ENCODE peak calls at places on chromosomes 1 and 21, in nine cellular contexts. J, M, H, K, L, G, D, C and I are unnamed samples.
A peak's percentile ranks its signal among the peaks of the same experiment; 100 is the strongest.

GRCh38 chr1:244337839-244338238 is 113.9 kb downstream of the ADSS2 start:
- DNase-seq in J (no peak), G (no peak), M (no peak), D (no peak), L (no peak), H (peak; percentile 18), K (no peak), C (no peak), I (no peak)

GRCh38 chr1:48061162-48062136 is 64.3 kb upstream of the TRABD2B start:
- DNase-seq in L (peak; percentile 81), H (peak; percentile 90), G (no peak), M (peak; percentile 25), K (peak; percentile 35), D (peak; percentile 32), J (peak; percentile 56), C (peak; percentile 81), I (no peak)

GRCh38 chr1:222897527-222898190 is 82.8 kb downstream of the DISP1 start:
- DNase-seq in K (no peak), C (no peak), M (no peak), D (no peak), H (no peak), J (no peak), G (no peak), L (no peak), I (no peak)

GRCh38 chr1:229156819-229157218 is 114.1 kb upstream of the RAB4A start:
- DNase-seq in D (no peak), L (peak; percentile 34), K (no peak), J (peak; percentile 60), G (peak; percentile 75), H (peak; percentile 71), M (no peak), C (no peak), I (peak; percentile 44)

GRCh38 chr1:18134324-18135046 is 26.9 kb downstream of the IGSF21 start:
- DNase-seq in M (no peak), J (no peak), K (no peak), C (no peak), L (peak; percentile 52), H (peak; percentile 62), G (no peak), D (no peak), I (no peak)

GRCh38 chr1:7232936-7233540 is 447.8 kb downstream of the CAMTA1 start:
- DNase-seq in J (no peak), H (no peak), D (no peak), K (no peak), L (no peak), G (no peak), M (no peak), C (peak; percentile 38), I (no peak)

GRCh38 chr1:118786454-118787155 is 201.5 kb downstream of the TBX15 start:
- DNase-seq in M (no peak), C (no peak), J (no peak), K (no peak), G (no peak), H (no peak), L (no peak), D (no peak), I (no peak)

GRCh38 chr1:191350938-191351337 is 807.3 kb upstream of the RGS18 start:
- DNase-seq in H (no peak), J (no peak), K (no peak), M (no peak), L (no peak), G (no peak), D (no peak), C (no peak), I (no peak)

GRCh38 chr1:24984800-24985552 is 54.9 kb upstream of the RUNX3 start:
- DNase-seq in L (no peak), M (no peak), C (no peak), K (no peak), H (peak; percentile 57), G (no peak), D (no peak), J (no peak), I (no peak)

GRCh38 chr21:44085491-44086321 is 21.5 kb upstream of the PWP2 start:
- DNase-seq in C (peak; percentile 52), J (no peak), M (no peak), G (no peak), D (peak; percentile 36), K (no peak), H (no peak), L (no peak), I (no peak)

GRCh38 chr1:100773444-100773843 is 53.9 kb downstream of the VCAM1 start:
- DNase-seq in M (no peak), H (no peak), D (no peak), C (no peak), G (no peak), L (no peak), J (no peak), K (no peak), I (no peak)

GRCh38 chr1:51570063-51570720 is 46.7 kb upstream of the OSBPL9 start:
- DNase-seq in L (no peak), G (no peak), H (no peak), D (no peak), C (no peak), M (no peak), J (no peak), K (no peak), I (no peak)

GRCh38 chr1:51568231-51568935 is 48.5 kb upstream of the OSBPL9 start:
- DNase-seq in M (no peak), K (no peak), J (no peak), G (no peak), L (no peak), C (no peak), D (no peak), H (no peak), I (no peak)

GRCh38 chr1:51572365-51572764 is 44.5 kb upstream of the OSBPL9 start:
- DNase-seq in G (no peak), J (no peak), M (no peak), K (no peak), D (no peak), C (no peak), L (no peak), H (no peak), I (no peak)

GRCh38 chr1:51567653-51568052 is 48.6 kb upstream of the EPS15 start:
- DNase-seq in K (peak; percentile 89), M (no peak), D (no peak), J (no peak), G (no peak), H (no peak), C (no peak), L (no peak), I (no peak)

GRCh38 chr1:51569284-51570062 is 47.4 kb upstream of the OSBPL9 start:
- DNase-seq in G (no peak), D (no peak), K (peak; percentile 82), J (peak; percentile 52), C (peak; percentile 67), H (peak; percentile 70), L (peak; percentile 81), M (peak; percentile 24), I (no peak)
- H3K4me3 ChIP-seq in G (no peak overlapping the region), D (no peak overlapping the region), K (no peak overlapping the region), J (no peak overlapping the region), C (no peak overlapping the region), H (no peak overlapping the region), L (no peak overlapping the region), M (no peak overlapping the region), I (no peak overlapping the region)

GRCh38 chr1:30904962-30905335 is 3.6 kb downstream of the SDC3 start:
- DNase-seq in D (peak; percentile 7), J (no peak), K (no peak), G (peak; percentile 60), C (no peak), L (no peak), M (no peak), H (no peak), I (peak; percentile 17)

GRCh38 chr1:30906631-30907389 is 1.7 kb downstream of the SDC3 start:
- DNase-seq in L (no peak), C (no peak), D (peak; percentile 12), G (peak; percentile 66), J (no peak), M (no peak), K (no peak), H (peak; percentile 49), I (no peak)

GRCh38 chr1:30905403-30905802 is 3.2 kb downstream of the SDC3 start:
- DNase-seq in H (no peak), C (no peak), J (no peak), D (no peak), M (no peak), G (no peak), L (no peak), K (no peak), I (no peak)

GRCh38 chr1:30907390-30907640 is 1.2 kb downstream of the SDC3 start:
- DNase-seq in D (no peak), G (no peak), M (no peak), H (no peak), L (no peak), K (no peak), J (no peak), C (no peak), I (no peak)

DNA sequence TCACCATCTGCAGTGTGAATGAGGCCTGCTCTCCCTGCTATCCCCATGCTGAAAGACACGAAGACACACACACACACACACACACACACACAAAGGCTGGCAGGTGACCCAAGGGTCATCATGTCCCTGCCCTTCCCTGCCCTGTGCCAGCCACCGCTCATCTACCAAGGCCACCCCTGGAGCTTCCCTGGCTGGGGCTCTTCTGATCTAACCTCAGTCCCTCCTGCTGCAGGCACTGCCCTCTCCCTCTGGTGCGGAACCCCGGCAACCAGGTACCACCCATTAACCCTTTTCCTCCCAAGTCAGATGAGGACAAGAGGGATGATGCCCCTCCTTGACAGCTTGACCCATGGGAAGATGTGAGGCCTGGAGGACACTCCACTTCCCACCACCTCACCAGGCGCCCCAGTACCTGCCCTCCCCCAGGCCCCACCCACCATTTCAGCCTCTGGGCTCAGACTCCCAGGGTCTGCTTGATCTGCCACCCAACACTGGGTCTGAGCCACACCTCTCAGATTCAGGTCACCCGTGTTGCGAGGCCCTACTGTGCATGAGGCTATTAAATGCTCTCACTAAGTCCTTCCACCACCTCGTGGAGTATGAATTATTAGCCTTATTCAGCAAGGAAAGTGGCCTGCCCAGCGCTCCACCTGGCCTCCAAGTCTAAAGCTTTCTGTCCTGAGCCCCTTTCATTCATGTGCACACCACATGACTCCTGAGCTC is 2.5 kb downstream of the SDC3 start:
- DNase-seq in H (peak; percentile 42), J (no peak), M (no peak), D (peak; percentile 13), K (no peak), C (no peak), G (peak; percentile 63), L (no peak), I (peak; percentile 39)
- H3K27ac ChIP-seq in H (no peak overlapping the region), J (no peak overlapping the region), M (no peak overlapping the region), D (no peak overlapping the region), K (no peak overlapping the region), C (no peak overlapping the region), G (peak overlapping the region; percentile 93), L (no peak overlapping the region), I (no peak overlapping the region)

DNA sequence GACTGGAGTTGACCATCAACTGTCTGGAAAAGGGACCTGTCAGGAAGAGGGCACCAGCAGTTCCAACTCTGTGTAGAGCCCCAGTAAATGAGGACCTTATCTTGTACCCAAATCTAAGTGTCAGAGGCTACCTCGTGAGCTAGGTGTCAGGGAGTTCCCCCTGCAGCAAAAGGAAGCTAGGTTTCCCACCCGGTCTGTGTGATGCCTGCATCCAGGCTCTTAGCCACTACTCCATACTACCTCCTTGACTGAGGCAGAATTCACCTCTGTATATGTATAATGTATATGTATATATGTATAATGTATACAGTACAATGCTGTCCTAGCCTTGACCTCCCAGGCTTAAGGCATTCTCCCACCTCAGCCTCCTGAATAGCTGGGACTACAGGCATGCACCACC is 15.5 kb upstream of the LUZP1 start:
- DNase-seq in J (no peak), D (no peak), K (no peak), C (no peak), G (no peak), M (no peak), H (no peak), L (no peak), I (no peak)
- H3K4me3 ChIP-seq in J (peak overlapping the region; percentile 25), D (peak overlapping the region; percentile 57), K (no peak overlapping the region), C (no peak overlapping the region), G (peak overlapping the region; percentile 26), M (no peak overlapping the region), H (no peak overlapping the region), L (no peak overlapping the region), I (peak overlapping the region; percentile 36)

GRCh38 chr1:162284206-162284955 is 92.3 kb downstream of the SPATA46 start:
- DNase-seq in M (no peak), L (no peak), K (no peak), D (no peak), C (peak; percentile 74), H (no peak), G (no peak), J (no peak), I (no peak)
- H3K27ac ChIP-seq in M (no peak overlapping the region), L (peak overlapping the region; percentile 39), K (no peak overlapping the region), D (peak overlapping the region; percentile 78), C (peak overlapping the region; percentile 18), H (no peak overlapping the region), G (no peak overlapping the region), J (no peak overlapping the region), I (no peak overlapping the region)